ENCODE peak calls at places on chromosomes 16 and 17, in seven cellular contexts. G is astrocyte of the spinal cord, X is Ammon's horn, U is coronary artery, N is T-helper 2 cell, M is kidney tubule cell, A is neuronal stem cell. I is an unnamed sample.

GRCh38 chr16:70696952-70697600 is 11.2 kb upstream of the MTSS2 start:
- DNase-seq in A (no peak), X (no peak), N (peak; percentile 12), U (no peak), M (peak; percentile 76), G (no peak), I (no peak)

GRCh38 chr16:11779074-11779473 is 18.0 kb downstream of the ZC3H7A start:
- DNase-seq in G (no peak), M (no peak), X (no peak), U (no peak), N (no peak), A (no peak), I (no peak)

GRCh38 chr16:85153656-85154091 is 41.4 kb upstream of the CIBAR2 start:
- DNase-seq in A (no peak), U (no peak), N (no peak), M (no peak), X (no peak), G (no peak), I (no peak)

GRCh38 chr16:67430504-67431076 is 331 bp upstream of the HSD11B2 start:
- DNase-seq in A (peak; percentile 18), U (no peak), M (peak; percentile 33), X (no peak), G (no peak), N (no peak), I (no peak)

GRCh38 chr17:44872131-44872768 is 24.6 kb downstream of the HIGD1B start:
- DNase-seq in X (peak; percentile 8), N (no peak), G (peak; percentile 18), U (no peak), M (peak; percentile 4), A (no peak), I (no peak)

GRCh38 chr17:31231852-31232251 is 65.2 kb downstream of the OMG start:
- DNase-seq in G (no peak), A (no peak), X (no peak), M (no peak), N (no peak), U (no peak), I (no peak)

GRCh38 chr16:68065716-68066305 is 19.4 kb upstream of the NFATC3 start:
- DNase-seq in A (no peak), M (no peak), U (no peak), N (no peak), G (peak; percentile 82), X (no peak), I (peak; percentile 6)

GRCh38 chr17:50853015-50853615 is 13.0 kb downstream of the TOB1 start:
- DNase-seq in N (no peak), A (no peak), M (no peak), G (no peak), X (no peak), U (no peak), I (no peak)

GRCh38 chr17:14351493-14351892 is 50.6 kb downstream of the HS3ST3B1 start:
- DNase-seq in U (no peak), N (no peak), A (no peak), M (no peak), X (no peak), G (no peak), I (no peak)